ENCODE peak calls at places on chromosomes 5 and 9, in nine cellular contexts. Q is neuronal stem cell, L is adrenal gland, P is breast epithelium, I is Panc1, H is cardiac muscle cell, B is pancreas, V is tibial artery, R is DND-41. O is an unnamed sample. For H3K4me1, the result is how much of the 10 kb centered on the place peaks cover.

GRCh38 chr5:65198777-65199120 is 283.0 kb downstream of the ADAMTS6 start:
- DNase-seq in Q (no peak), L (no peak), P (no peak), I (no peak), H (no peak), B (no peak), V (no peak), R (no peak), O (no peak)

GRCh38 chr5:150469718-150470470 is 20.4 kb upstream of the RPS14 start:
- DNase-seq in Q (no peak), L (peak), P (no peak), I (peak), H (no peak), B (no peak), V (no peak), R (no peak), O (no peak)

GRCh38 chr5:140367631-140368013 is 7.6 kb downstream of the SLC4A9 start:
- DNase-seq in Q (no peak), L (no peak), P (no peak), I (no peak), H (no peak), B (no peak), V (no peak), R (no peak), O (no peak)

GRCh38 chr5:33892419-33893151 is 795 bp upstream of the ADAMTS12 start:
- DNase-seq in Q (peak), L (peak), P (peak), I (no peak), H (peak), B (peak), V (peak), R (no peak), O (no peak)

GRCh38 chr5:72015103-72015548 is 92.1 kb upstream of the MAP1B start:
- DNase-seq in Q (no peak), L (peak), P (no peak), I (no peak), H (no peak), B (peak), V (no peak), R (peak), O (no peak)

GRCh38 chr5:81849769-81850367 is 99.0 kb upstream of the SSBP2 start:
- DNase-seq in Q (no peak), L (no peak), P (peak), I (no peak), H (no peak), B (no peak), V (no peak), R (no peak), O (no peak)

GRCh38 chr9:4929917-4930316 is 55.2 kb upstream of the JAK2 start:
- DNase-seq in Q (no peak), L (no peak), P (no peak), I (no peak), H (no peak), B (no peak), V (no peak), R (no peak), O (no peak)

GRCh38 chr9:78144663-78145377 is 91.1 kb upstream of the CEP78 start:
- DNase-seq in Q (no peak), L (no peak), P (no peak), I (no peak), H (no peak), B (no peak), V (no peak), R (no peak), O (no peak)

GRCh38 chr5:57779383-57780223 is 297.0 kb upstream of the ACTBL2 start:
- DNase-seq in Q (peak), L (peak), P (peak), I (peak), H (peak), B (peak), V (no peak), R (peak), O (no peak)

GRCh38 chr9:114078021-114078780 is at the start of gene AMBP:
- DNase-seq in Q (no peak), L (no peak), P (no peak), I (no peak), H (no peak), B (peak), V (no peak), R (no peak), O (peak)

GRCh38 chr5:74016373-74016772 is 390.4 kb downstream of the ARHGEF28 start:
- DNase-seq in Q (no peak), L (no peak), P (no peak), I (no peak), H (no peak), B (no peak), V (no peak), R (peak), O (no peak)

GRCh38 chr5:79567926-79568549 is 44.2 kb upstream of the TENT2 start:
- DNase-seq in Q (no peak), L (no peak), P (no peak), I (no peak), H (no peak), B (no peak), V (no peak), R (no peak), O (no peak)

GRCh38 chr9:14173730-14174129 is 140.2 kb downstream of the NFIB start:
- DNase-seq in Q (no peak), L (peak), P (no peak), I (no peak), H (peak), B (no peak), V (no peak), R (no peak), O (no peak)

GRCh38 chr9:94490465-94490864 is 64.4 kb upstream of the PCAT7 start:
- DNase-seq in Q (peak), L (no peak), P (no peak), I (no peak), H (peak), B (no peak), V (no peak), R (peak), O (no peak)

GRCh38 chr5:79229357-79230174 is 6.4 kb upstream of the JMY start:
- DNase-seq in Q (no peak), L (no peak), P (no peak), I (no peak), H (no peak), B (no peak), V (no peak), R (no peak), O (no peak)

GRCh38 chr9:23801523-23801922 is 24.5 kb downstream of the ELAVL2 start:
- DNase-seq in Q (no peak), L (no peak), P (no peak), I (no peak), H (no peak), B (no peak), V (no peak), R (no peak), O (no peak)

GRCh38 chr9:23799521-23799920 is 26.5 kb downstream of the ELAVL2 start:
- DNase-seq in Q (no peak), L (no peak), P (no peak), I (no peak), H (no peak), B (no peak), V (no peak), R (no peak), O (no peak)

GRCh38 chr9:23798325-23798724 is 27.7 kb downstream of the ELAVL2 start:
- DNase-seq in Q (no peak), L (no peak), P (no peak), I (no peak), H (no peak), B (no peak), V (no peak), R (no peak), O (no peak)

DNA sequence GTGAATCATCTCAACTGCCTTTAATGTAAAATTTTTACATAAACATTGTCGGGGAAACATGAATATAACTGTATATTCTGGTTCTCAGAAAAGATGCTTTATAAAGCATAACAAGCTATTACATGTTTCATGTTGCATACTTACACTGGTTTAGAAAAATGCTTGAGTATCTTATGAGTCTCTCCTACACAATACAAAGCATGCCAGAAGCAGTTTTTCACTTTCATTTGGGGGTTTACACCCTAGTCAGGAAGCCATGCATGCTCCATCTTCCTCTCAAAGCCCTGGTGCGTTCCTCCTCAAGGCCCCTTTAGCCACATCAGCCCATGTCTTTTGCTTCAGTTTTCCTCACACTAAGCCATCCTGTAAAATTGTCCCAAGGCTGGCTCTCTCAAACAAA is 22.8 kb downstream of the ELAVL2 start:
- DNase-seq in Q (no peak), L (no peak), P (no peak), I (no peak), H (no peak), B (no peak), V (no peak), R (no peak), O (no peak)
- H3K4me1 ChIP-seq in Q (under half), L (under half), P (under half), I (under half), H (under half), B (under half), V (under half), R (under half), O (under half)

DNA sequence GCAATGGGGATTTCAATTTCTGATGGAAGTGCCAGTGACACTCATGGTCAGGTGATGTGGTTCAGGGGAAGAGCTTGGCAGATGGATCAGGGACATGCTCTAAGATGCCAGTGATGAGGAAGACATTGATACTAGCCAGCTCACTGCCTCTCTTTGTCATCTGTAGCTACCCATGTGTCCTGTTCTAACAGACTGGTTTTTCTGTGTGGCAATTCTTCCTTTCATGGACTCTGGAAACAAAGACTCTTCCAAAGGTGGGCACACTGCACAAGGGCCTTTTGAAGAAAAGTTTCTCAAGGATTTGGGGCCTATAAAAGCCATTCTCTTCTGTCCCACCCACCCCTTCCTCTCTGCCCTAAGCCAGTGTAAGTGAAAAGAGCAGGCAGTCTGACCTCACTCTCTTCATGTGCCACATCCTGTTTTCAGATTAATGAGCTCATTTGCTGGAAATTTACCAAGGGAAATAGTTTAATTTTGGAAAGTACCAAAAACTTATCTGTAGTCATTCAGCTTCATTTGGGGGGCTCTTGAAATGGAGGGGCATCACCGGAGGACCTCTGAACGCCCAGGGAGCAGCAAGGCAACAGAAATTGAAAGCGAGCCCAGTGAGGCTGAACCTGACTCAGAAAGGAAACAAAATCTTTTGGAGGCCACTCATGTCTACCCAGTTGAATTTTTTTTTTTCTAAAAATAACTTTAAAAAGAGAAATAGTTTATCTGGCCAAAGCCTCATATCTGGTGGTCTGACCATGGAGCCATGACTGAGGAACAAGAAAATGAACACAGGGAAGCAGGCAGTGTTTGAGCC is 4.9 kb upstream of the TRAF1 start:
- DNase-seq in Q (no peak), L (peak), P (no peak), I (peak), H (no peak), B (no peak), V (peak), R (peak), O (no peak)
- H3K4me1 ChIP-seq in Q (under half), L (under half), P (under half), I (under half), H (under half), B (under half), V (half or more), R (half or more), O (half or more)

GRCh38 chr5:143135832-143136551 is 267.5 kb downstream of the NR3C1 start:
- DNase-seq in Q (no peak), L (no peak), P (no peak), I (no peak), H (peak), B (peak), V (no peak), R (no peak), O (no peak)

GRCh38 chr5:143140492-143141231 is 262.8 kb downstream of the NR3C1 start:
- DNase-seq in Q (no peak), L (no peak), P (no peak), I (no peak), H (no peak), B (peak), V (no peak), R (no peak), O (no peak)

GRCh38 chr5:143139585-143139984 is 263.9 kb downstream of the NR3C1 start:
- DNase-seq in Q (no peak), L (no peak), P (no peak), I (no peak), H (no peak), B (no peak), V (no peak), R (no peak), O (no peak)

GRCh38 chr5:143141652-143142051 is 261.8 kb downstream of the NR3C1 start:
- DNase-seq in Q (no peak), L (no peak), P (no peak), I (no peak), H (no peak), B (no peak), V (peak), R (no peak), O (no peak)

DNA sequence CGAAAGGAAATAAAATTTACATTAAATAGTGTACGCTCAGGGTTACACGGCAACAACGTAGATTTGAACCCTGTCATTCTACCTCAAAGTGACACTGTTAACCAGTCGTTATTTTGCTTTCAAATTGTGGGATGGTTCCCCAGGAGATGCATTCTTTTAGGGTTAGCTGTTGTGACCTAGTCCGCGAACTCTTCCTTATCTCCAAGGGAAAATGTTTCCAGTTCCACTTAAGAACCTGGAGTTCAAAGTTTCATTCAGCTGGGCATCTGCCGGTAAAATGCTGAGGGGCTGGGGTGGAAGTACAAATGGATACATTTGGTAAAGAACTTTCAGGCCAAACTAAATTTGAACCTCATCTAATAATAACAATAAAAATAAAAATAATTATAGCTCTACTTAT is 264.6 kb downstream of the NR3C1 start:
- DNase-seq in Q (no peak), L (no peak), P (no peak), I (no peak), H (no peak), B (no peak), V (no peak), R (no peak), O (no peak)
- H3K4me1 ChIP-seq in Q (under half), L (under half), P (under half), I (under half), H (under half), B (under half), V (under half), R (under half), O (under half)

GRCh38 chr5:169826618-169827017 is 153.7 kb downstream of the INSYN2B start:
- DNase-seq in Q (no peak), L (no peak), P (no peak), I (no peak), H (no peak), B (no peak), V (no peak), R (no peak), O (no peak)
- H3K4me1 ChIP-seq in Q (under half), L (under half), P (under half), I (under half), H (under half), B (under half), V (under half), R (under half), O (under half)

GRCh38 chr9:92982130-92982529 is 34.8 kb downstream of the FGD3 start:
- DNase-seq in Q (no peak), L (no peak), P (no peak), I (no peak), H (no peak), B (no peak), V (no peak), R (no peak), O (no peak)

GRCh38 chr9:92983984-92984589 is 36.8 kb downstream of the FGD3 start:
- DNase-seq in Q (peak), L (no peak), P (no peak), I (no peak), H (no peak), B (no peak), V (no peak), R (peak), O (no peak)

GRCh38 chr9:92988215-92988731 is 41.0 kb downstream of the FGD3 start:
- DNase-seq in Q (no peak), L (no peak), P (peak), I (no peak), H (no peak), B (no peak), V (no peak), R (no peak), O (peak)

GRCh38 chr9:92986175-92987110 is 39.1 kb downstream of the FGD3 start:
- DNase-seq in Q (no peak), L (peak), P (peak), I (no peak), H (no peak), B (no peak), V (no peak), R (peak), O (peak)

DNA sequence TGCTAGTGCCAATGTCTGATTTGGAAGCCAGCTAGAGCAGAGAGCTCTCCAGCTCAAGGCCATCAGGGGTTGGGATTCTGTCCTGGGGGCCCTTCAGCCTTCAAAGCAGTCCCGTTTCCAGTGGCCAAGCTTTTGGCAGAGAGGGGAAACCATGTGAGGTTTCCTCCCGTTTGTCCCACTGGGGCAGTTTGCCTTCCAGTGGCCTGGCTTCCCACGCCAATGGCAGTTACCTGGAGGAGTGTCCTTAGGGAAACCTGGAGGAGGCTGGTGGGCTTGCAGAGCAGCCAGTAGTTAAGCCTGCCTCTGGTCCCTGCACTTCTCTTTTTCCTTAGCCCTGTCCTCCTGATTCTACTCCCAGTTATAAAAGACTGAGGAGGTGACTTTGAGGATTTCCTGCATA is 37.7 kb downstream of the FGD3 start:
- DNase-seq in Q (no peak), L (no peak), P (no peak), I (no peak), H (no peak), B (no peak), V (no peak), R (no peak), O (peak)
- H3K4me1 ChIP-seq in Q (under half), L (under half), P (under half), I (under half), H (under half), B (under half), V (under half), R (under half), O (under half)

GRCh38 chr5:320524-321232 is 836 bp upstream of the AHRR start:
- DNase-seq in Q (no peak), L (no peak), P (no peak), I (no peak), H (no peak), B (no peak), V (no peak), R (no peak), O (peak)
- H3K4me1 ChIP-seq in Q (under half), L (under half), P (under half), I (half or more), H (under half), B (under half), V (under half), R (under half), O (under half)